ENCODE peak calls at places on chromosomes 2 and 18, in ten cellular contexts. One of them, this sample, is unnamed. For H3K9me3 and H3K27me3, the result is how much of the 10 kb centered on the place peaks cover.

GRCh38 chr18:79756143-79756500 is 41.6 kb upstream of the KCNG2 start:
- DNase-seq in tibial artery: no peak
- DNase-seq in CD8-positive, alpha-beta memory T cell: no peak
- DNase-seq in sigmoid colon: peak
- DNase-seq in cardiac muscle cell: no peak
- DNase-seq in transverse colon: no peak
- DNase-seq in endodermal cell: no peak
- DNase-seq in HCT116: no peak
- DNase-seq in aorta: peak
- DNase-seq in WERI-Rb-1: no peak
- DNase-seq in this sample: no peak

GRCh38 chr2:56231361-56231760 is 47.6 kb downstream of the CCDC85A start:
- DNase-seq in WERI-Rb-1: no peak
- DNase-seq in transverse colon: no peak
- DNase-seq in sigmoid colon: no peak
- DNase-seq in endodermal cell: no peak
- DNase-seq in HCT116: no peak
- DNase-seq in tibial artery: no peak
- DNase-seq in cardiac muscle cell: no peak
- DNase-seq in aorta: no peak
- DNase-seq in CD8-positive, alpha-beta memory T cell: no peak
- DNase-seq in this sample: no peak

GRCh38 chr2:232937278-232937906 is 67.3 kb downstream of the SNORC start:
- DNase-seq in tibial artery: no peak
- DNase-seq in transverse colon: no peak
- DNase-seq in HCT116: no peak
- DNase-seq in aorta: no peak
- DNase-seq in endodermal cell: no peak
- DNase-seq in CD8-positive, alpha-beta memory T cell: no peak
- DNase-seq in WERI-Rb-1: no peak
- DNase-seq in cardiac muscle cell: peak
- DNase-seq in sigmoid colon: no peak
- DNase-seq in this sample: no peak

GRCh38 chr2:133607679-133608078 is 39.4 kb upstream of the NCKAP5 start:
- DNase-seq in HCT116: no peak
- DNase-seq in endodermal cell: no peak
- DNase-seq in WERI-Rb-1: no peak
- DNase-seq in tibial artery: no peak
- DNase-seq in transverse colon: no peak
- DNase-seq in cardiac muscle cell: no peak
- DNase-seq in CD8-positive, alpha-beta memory T cell: no peak
- DNase-seq in sigmoid colon: no peak
- DNase-seq in aorta: no peak
- DNase-seq in this sample: no peak

GRCh38 chr2:9441556-9441955 is 18.1 kb downstream of the CPSF3 start:
- DNase-seq in transverse colon: no peak
- DNase-seq in cardiac muscle cell: no peak
- DNase-seq in CD8-positive, alpha-beta memory T cell: no peak
- DNase-seq in tibial artery: no peak
- DNase-seq in endodermal cell: no peak
- DNase-seq in WERI-Rb-1: no peak
- DNase-seq in aorta: no peak
- DNase-seq in sigmoid colon: no peak
- DNase-seq in HCT116: no peak
- DNase-seq in this sample: no peak

GRCh38 chr18:13451208-13451530 is 232.6 kb downstream of the LDLRAD4 start:
- DNase-seq in aorta: no peak
- DNase-seq in transverse colon: no peak
- DNase-seq in sigmoid colon: peak
- DNase-seq in CD8-positive, alpha-beta memory T cell: no peak
- DNase-seq in tibial artery: no peak
- DNase-seq in WERI-Rb-1: no peak
- DNase-seq in HCT116: no peak
- DNase-seq in cardiac muscle cell: no peak
- DNase-seq in endodermal cell: no peak
- DNase-seq in this sample: no peak

GRCh38 chr2:233445152-233445830 is 91.0 kb downstream of the DGKD start:
- DNase-seq in HCT116: no peak
- DNase-seq in CD8-positive, alpha-beta memory T cell: no peak
- DNase-seq in tibial artery: no peak
- DNase-seq in cardiac muscle cell: no peak
- DNase-seq in WERI-Rb-1: no peak
- DNase-seq in aorta: no peak
- DNase-seq in endodermal cell: peak
- DNase-seq in transverse colon: peak
- DNase-seq in sigmoid colon: peak
- DNase-seq in this sample: no peak

GRCh38 chr2:237733677-237734300 is 64.8 kb upstream of the RBM44 start:
- DNase-seq in transverse colon: no peak
- DNase-seq in WERI-Rb-1: no peak
- DNase-seq in sigmoid colon: peak
- DNase-seq in tibial artery: no peak
- DNase-seq in CD8-positive, alpha-beta memory T cell: no peak
- DNase-seq in endodermal cell: peak
- DNase-seq in cardiac muscle cell: no peak
- DNase-seq in aorta: no peak
- DNase-seq in HCT116: no peak
- DNase-seq in this sample: no peak

GRCh38 chr2:118169359-118170005 is 81.2 kb downstream of the INSIG2 start:
- DNase-seq in tibial artery: peak
- DNase-seq in WERI-Rb-1: no peak
- DNase-seq in HCT116: no peak
- DNase-seq in sigmoid colon: peak
- DNase-seq in CD8-positive, alpha-beta memory T cell: no peak
- DNase-seq in cardiac muscle cell: no peak
- DNase-seq in transverse colon: no peak
- DNase-seq in endodermal cell: peak
- DNase-seq in aorta: peak
- DNase-seq in this sample: peak

GRCh38 chr2:129794116-129794515 is 185.3 kb upstream of the RAB6C start:
- DNase-seq in cardiac muscle cell: no peak
- DNase-seq in aorta: no peak
- DNase-seq in WERI-Rb-1: no peak
- DNase-seq in transverse colon: no peak
- DNase-seq in sigmoid colon: no peak
- DNase-seq in CD8-positive, alpha-beta memory T cell: no peak
- DNase-seq in endodermal cell: no peak
- DNase-seq in tibial artery: no peak
- DNase-seq in HCT116: no peak
- DNase-seq in this sample: no peak

GRCh38 chr18:62729487-62730386 is 14.4 kb downstream of the PHLPP1 start:
- DNase-seq in HCT116: no peak
- DNase-seq in transverse colon: no peak
- DNase-seq in endodermal cell: no peak
- DNase-seq in WERI-Rb-1: no peak
- DNase-seq in aorta: no peak
- DNase-seq in sigmoid colon: no peak
- DNase-seq in tibial artery: no peak
- DNase-seq in cardiac muscle cell: no peak
- DNase-seq in CD8-positive, alpha-beta memory T cell: no peak
- DNase-seq in this sample: no peak

GRCh38 chr18:77433076-77433475 is 183.4 kb downstream of the GALR1 start:
- DNase-seq in transverse colon: no peak
- DNase-seq in tibial artery: no peak
- DNase-seq in aorta: no peak
- DNase-seq in WERI-Rb-1: no peak
- DNase-seq in cardiac muscle cell: no peak
- DNase-seq in HCT116: no peak
- DNase-seq in CD8-positive, alpha-beta memory T cell: no peak
- DNase-seq in sigmoid colon: no peak
- DNase-seq in endodermal cell: no peak
- DNase-seq in this sample: no peak

GRCh38 chr18:62759704-62760402 is 44.5 kb downstream of the PHLPP1 start:
- DNase-seq in endodermal cell: peak
- DNase-seq in HCT116: no peak
- DNase-seq in aorta: no peak
- DNase-seq in transverse colon: no peak
- DNase-seq in CD8-positive, alpha-beta memory T cell: no peak
- DNase-seq in tibial artery: no peak
- DNase-seq in sigmoid colon: no peak
- DNase-seq in cardiac muscle cell: peak
- DNase-seq in WERI-Rb-1: no peak
- DNase-seq in this sample: no peak

GRCh38 chr2:8761529-8762164 is 75.8 kb downstream of the KIDINS220 start:
- DNase-seq in sigmoid colon: no peak
- DNase-seq in tibial artery: no peak
- DNase-seq in CD8-positive, alpha-beta memory T cell: no peak
- DNase-seq in endodermal cell: no peak
- DNase-seq in cardiac muscle cell: peak
- DNase-seq in HCT116: peak
- DNase-seq in WERI-Rb-1: no peak
- DNase-seq in aorta: no peak
- DNase-seq in transverse colon: no peak
- DNase-seq in this sample: no peak

GRCh38 chr2:179745615-179746263 is 115.7 kb downstream of the ZNF385B start:
- DNase-seq in CD8-positive, alpha-beta memory T cell: no peak
- DNase-seq in sigmoid colon: no peak
- DNase-seq in WERI-Rb-1: no peak
- DNase-seq in tibial artery: no peak
- DNase-seq in endodermal cell: no peak
- DNase-seq in HCT116: no peak
- DNase-seq in aorta: no peak
- DNase-seq in transverse colon: no peak
- DNase-seq in cardiac muscle cell: no peak
- DNase-seq in this sample: no peak

GRCh38 chr2:201513271-201513670 is 61.7 kb downstream of the STRADB start:
- DNase-seq in aorta: no peak
- DNase-seq in sigmoid colon: no peak
- DNase-seq in HCT116: no peak
- DNase-seq in cardiac muscle cell: no peak
- DNase-seq in transverse colon: no peak
- DNase-seq in endodermal cell: no peak
- DNase-seq in WERI-Rb-1: no peak
- DNase-seq in CD8-positive, alpha-beta memory T cell: no peak
- DNase-seq in tibial artery: no peak
- DNase-seq in this sample: no peak

DNA sequence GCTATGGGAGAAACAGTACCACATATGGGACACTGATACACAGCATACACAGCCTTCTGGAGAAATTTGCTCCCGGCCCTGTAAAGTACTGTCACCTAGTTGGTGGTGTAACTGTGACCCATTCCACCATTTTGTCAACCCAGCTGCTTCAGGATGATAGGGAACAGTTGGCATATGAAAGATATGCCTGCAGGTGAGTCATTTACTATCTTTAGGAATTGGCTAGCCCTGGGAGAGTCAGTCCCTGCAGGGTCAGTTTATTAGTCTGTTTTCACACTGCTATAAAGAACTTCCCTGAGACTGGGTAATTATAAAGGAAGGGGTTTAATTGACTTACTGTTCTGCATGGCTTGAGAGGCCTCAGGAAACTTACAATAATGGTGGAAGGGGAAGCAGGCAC is 30.0 kb upstream of the PTPRM start:
- DNase-seq in sigmoid colon: no peak
- DNase-seq in transverse colon: no peak
- DNase-seq in aorta: no peak
- DNase-seq in CD8-positive, alpha-beta memory T cell: no peak
- DNase-seq in cardiac muscle cell: no peak
- DNase-seq in endodermal cell: no peak
- DNase-seq in WERI-Rb-1: no peak
- DNase-seq in HCT116: no peak
- DNase-seq in tibial artery: no peak
- DNase-seq in this sample: no peak
- H3K9me3 ChIP-seq in sigmoid colon: under half
- H3K9me3 ChIP-seq in transverse colon: under half
- H3K9me3 ChIP-seq in aorta: under half
- H3K9me3 ChIP-seq in CD8-positive, alpha-beta memory T cell: under half
- H3K9me3 ChIP-seq in cardiac muscle cell: under half
- H3K9me3 ChIP-seq in endodermal cell: under half
- H3K9me3 ChIP-seq in WERI-Rb-1: under half
- H3K9me3 ChIP-seq in HCT116: under half
- H3K9me3 ChIP-seq in tibial artery: under half
- H3K9me3 ChIP-seq in this sample: under half

GRCh38 chr2:144520718-144521487 is 984 bp upstream of the ZEB2 start:
- DNase-seq in tibial artery: peak
- DNase-seq in aorta: no peak
- DNase-seq in WERI-Rb-1: no peak
- DNase-seq in HCT116: no peak
- DNase-seq in sigmoid colon: no peak
- DNase-seq in cardiac muscle cell: peak
- DNase-seq in transverse colon: no peak
- DNase-seq in CD8-positive, alpha-beta memory T cell: no peak
- DNase-seq in endodermal cell: no peak
- DNase-seq in this sample: no peak
- H3K27me3 ChIP-seq in tibial artery: under half
- H3K27me3 ChIP-seq in aorta: under half
- H3K27me3 ChIP-seq in WERI-Rb-1: under half
- H3K27me3 ChIP-seq in HCT116: under half
- H3K27me3 ChIP-seq in sigmoid colon: half or more
- H3K27me3 ChIP-seq in cardiac muscle cell: under half
- H3K27me3 ChIP-seq in transverse colon: half or more
- H3K27me3 ChIP-seq in CD8-positive, alpha-beta memory T cell: under half
- H3K27me3 ChIP-seq in endodermal cell: half or more
- H3K27me3 ChIP-seq in this sample: half or more

DNA sequence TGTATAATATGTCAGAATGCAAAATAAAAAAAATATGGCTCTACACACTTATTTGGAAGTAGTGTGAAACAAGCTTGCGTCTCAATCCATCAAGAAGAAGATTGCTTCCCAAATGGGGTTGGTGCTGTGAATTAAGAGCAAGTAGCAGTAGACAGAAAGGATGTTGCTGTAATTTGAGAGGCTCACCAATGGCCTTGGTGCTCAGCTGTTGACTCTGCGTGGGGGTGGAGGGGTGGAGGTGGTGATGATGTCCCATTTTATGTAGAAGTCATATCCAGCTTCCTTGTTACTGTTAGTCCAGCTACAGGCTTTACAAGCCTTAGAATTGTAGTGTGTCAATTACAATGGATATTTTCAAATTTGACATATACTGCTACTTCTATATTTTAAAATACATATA is 223.4 kb upstream of the RND3 start:
- DNase-seq in tibial artery: no peak
- DNase-seq in CD8-positive, alpha-beta memory T cell: no peak
- DNase-seq in endodermal cell: no peak
- DNase-seq in sigmoid colon: no peak
- DNase-seq in HCT116: no peak
- DNase-seq in transverse colon: no peak
- DNase-seq in WERI-Rb-1: no peak
- DNase-seq in cardiac muscle cell: no peak
- DNase-seq in aorta: no peak
- DNase-seq in this sample: no peak
- H3K27ac ChIP-seq in tibial artery: no peak
- H3K27ac ChIP-seq in CD8-positive, alpha-beta memory T cell: no peak
- H3K27ac ChIP-seq in endodermal cell: no peak
- H3K27ac ChIP-seq in sigmoid colon: no peak
- H3K27ac ChIP-seq in HCT116: no peak
- H3K27ac ChIP-seq in transverse colon: no peak
- H3K27ac ChIP-seq in WERI-Rb-1: no peak
- H3K27ac ChIP-seq in cardiac muscle cell: no peak
- H3K27ac ChIP-seq in aorta: no peak
- H3K27ac ChIP-seq in this sample: no peak

DNA sequence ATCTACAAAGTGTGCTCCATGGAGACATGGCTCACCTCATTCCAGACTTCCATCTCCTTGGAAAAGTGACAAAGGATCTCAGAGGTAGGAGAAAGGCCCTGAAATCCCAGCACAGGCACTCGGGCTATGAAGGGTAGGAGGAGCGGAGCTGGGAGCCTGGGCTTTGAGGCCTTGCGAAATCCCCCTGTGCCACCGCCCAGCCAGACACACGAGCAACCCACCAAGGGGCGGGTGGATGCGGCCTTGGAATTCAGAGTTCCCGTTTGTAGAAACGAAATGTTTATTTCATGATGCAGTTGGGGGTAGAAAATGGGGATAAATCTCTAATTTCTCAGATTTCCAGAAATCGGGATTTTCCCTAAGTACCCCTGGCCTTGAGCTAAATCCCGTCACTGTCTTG is 177.1 kb upstream of the HDAC4 start:
- DNase-seq in endodermal cell: no peak
- DNase-seq in CD8-positive, alpha-beta memory T cell: no peak
- DNase-seq in tibial artery: no peak
- DNase-seq in transverse colon: no peak
- DNase-seq in aorta: peak
- DNase-seq in WERI-Rb-1: no peak
- DNase-seq in sigmoid colon: no peak
- DNase-seq in HCT116: no peak
- DNase-seq in cardiac muscle cell: no peak
- DNase-seq in this sample: no peak
- H3K9me3 ChIP-seq in endodermal cell: under half
- H3K9me3 ChIP-seq in CD8-positive, alpha-beta memory T cell: under half
- H3K9me3 ChIP-seq in tibial artery: under half
- H3K9me3 ChIP-seq in transverse colon: under half
- H3K9me3 ChIP-seq in aorta: under half
- H3K9me3 ChIP-seq in WERI-Rb-1: under half
- H3K9me3 ChIP-seq in sigmoid colon: under half
- H3K9me3 ChIP-seq in HCT116: under half
- H3K9me3 ChIP-seq in cardiac muscle cell: under half
- H3K9me3 ChIP-seq in this sample: under half

This sample was measured in naive thymus-derived CD4-positive, alpha-beta T cell.